ENCODE peak calls at places on chromosomes 7 and 10, in five cellular contexts. One of them, this sample, is unnamed.

GRCh38 chr10:88045116-88045515 is 181.7 kb downstream of the PTEN start:
- DNase-seq in cardiac muscle cell: no peak
- DNase-seq in left ventricle myocardium inferior: no peak
- DNase-seq in sigmoid colon: no peak
- DNase-seq in MCF 10A: no peak
- DNase-seq in this sample: no peak

GRCh38 chr10:15787426-15787825 is 67.7 kb upstream of the ITGA8 start:
- DNase-seq in sigmoid colon: no peak
- DNase-seq in left ventricle myocardium inferior: no peak
- DNase-seq in cardiac muscle cell: no peak
- DNase-seq in MCF 10A: no peak
- DNase-seq in this sample: no peak

GRCh38 chr10:58577394-58577793 is 64.7 kb downstream of the BICC1 start:
- DNase-seq in cardiac muscle cell: peak; percentile 89
- DNase-seq in MCF 10A: peak; percentile 41
- DNase-seq in left ventricle myocardium inferior: no peak
- DNase-seq in sigmoid colon: no peak
- DNase-seq in this sample: no peak

GRCh38 chr10:124949543-124949942 is 7.6 kb downstream of the ZRANB1 start:
- DNase-seq in sigmoid colon: no peak
- DNase-seq in MCF 10A: peak; percentile 45
- DNase-seq in cardiac muscle cell: peak; percentile 62
- DNase-seq in left ventricle myocardium inferior: no peak
- DNase-seq in this sample: no peak

GRCh38 chr10:35304649-35305048 is 31.7 kb upstream of the CCNY start:
- DNase-seq in cardiac muscle cell: no peak
- DNase-seq in sigmoid colon: no peak
- DNase-seq in MCF 10A: no peak
- DNase-seq in left ventricle myocardium inferior: no peak
- DNase-seq in this sample: no peak

GRCh38 chr10:15395912-15396311 is 24.8 kb upstream of the FAM171A1 start:
- DNase-seq in left ventricle myocardium inferior: no peak
- DNase-seq in MCF 10A: no peak
- DNase-seq in sigmoid colon: no peak
- DNase-seq in cardiac muscle cell: no peak
- DNase-seq in this sample: no peak

GRCh38 chr7:30472771-30473392 is 5.7 kb downstream of the NOD1 start:
- DNase-seq in sigmoid colon: peak; percentile 52
- DNase-seq in MCF 10A: peak; percentile 43
- DNase-seq in left ventricle myocardium inferior: no peak
- DNase-seq in cardiac muscle cell: peak; percentile 94
- DNase-seq in this sample: no peak

GRCh38 chr10:4678023-4678950 is 147.7 kb upstream of the AKR1E2 start:
- DNase-seq in sigmoid colon: no peak
- DNase-seq in left ventricle myocardium inferior: no peak
- DNase-seq in cardiac muscle cell: peak; percentile 88
- DNase-seq in MCF 10A: peak; percentile 81
- DNase-seq in this sample: no peak

GRCh38 chr7:71482284-71482683 is 350.3 kb downstream of the GALNT17 start:
- DNase-seq in sigmoid colon: no peak
- DNase-seq in left ventricle myocardium inferior: no peak
- DNase-seq in MCF 10A: no peak
- DNase-seq in cardiac muscle cell: no peak
- DNase-seq in this sample: no peak

GRCh38 chr7:100588438-100588837 is 2.3 kb downstream of the FBXO24 start:
- DNase-seq in left ventricle myocardium inferior: no peak
- DNase-seq in cardiac muscle cell: peak; percentile 34
- DNase-seq in MCF 10A: no peak
- DNase-seq in sigmoid colon: no peak
- DNase-seq in this sample: no peak

GRCh38 chr7:106327538-106328481 is 43.0 kb upstream of the NAMPT start:
- DNase-seq in cardiac muscle cell: no peak
- DNase-seq in MCF 10A: no peak
- DNase-seq in left ventricle myocardium inferior: no peak
- DNase-seq in sigmoid colon: no peak
- DNase-seq in this sample: no peak

GRCh38 chr10:83991986-83992753 is 147.1 kb upstream of the GHITM start:
- DNase-seq in MCF 10A: peak; percentile 67
- DNase-seq in cardiac muscle cell: peak; percentile 11
- DNase-seq in left ventricle myocardium inferior: no peak
- DNase-seq in sigmoid colon: no peak
- DNase-seq in this sample: peak; percentile 64

GRCh38 chr10:9209105-9209798 is 1154.8 kb downstream of the GATA3 start:
- DNase-seq in sigmoid colon: peak; percentile 69
- DNase-seq in MCF 10A: peak; percentile 71
- DNase-seq in left ventricle myocardium inferior: peak; percentile 43
- DNase-seq in cardiac muscle cell: peak; percentile 75
- DNase-seq in this sample: peak; percentile 80

GRCh38 chr7:105112440-105113418 is 98.7 kb downstream of the KMT2E start:
- DNase-seq in MCF 10A: no peak
- DNase-seq in left ventricle myocardium inferior: no peak
- DNase-seq in sigmoid colon: no peak
- DNase-seq in cardiac muscle cell: no peak
- DNase-seq in this sample: no peak

GRCh38 chr10:31166606-31167005 is 134.9 kb upstream of the ZNF438 start:
- DNase-seq in cardiac muscle cell: no peak
- DNase-seq in left ventricle myocardium inferior: no peak
- DNase-seq in sigmoid colon: no peak
- DNase-seq in MCF 10A: no peak
- DNase-seq in this sample: no peak

GRCh38 chr7:73526892-73527821 is 5.1 kb upstream of the BAZ1B start:
- DNase-seq in MCF 10A: no peak
- DNase-seq in sigmoid colon: no peak
- DNase-seq in cardiac muscle cell: no peak
- DNase-seq in left ventricle myocardium inferior: no peak
- DNase-seq in this sample: peak; percentile 5

GRCh38 chr7:114931656-114932011 is 9.7 kb downstream of the MDFIC start:
- DNase-seq in sigmoid colon: no peak
- DNase-seq in left ventricle myocardium inferior: no peak
- DNase-seq in MCF 10A: no peak
- DNase-seq in cardiac muscle cell: no peak
- DNase-seq in this sample: no peak

GRCh38 chr10:8066146-8066545 is 11.7 kb downstream of the GATA3 start:
- DNase-seq in sigmoid colon: no peak
- DNase-seq in cardiac muscle cell: no peak
- DNase-seq in left ventricle myocardium inferior: no peak
- DNase-seq in MCF 10A: no peak
- DNase-seq in this sample: no peak

GRCh38 chr10:17428616-17429097 is 25.7 kb downstream of the ST8SIA6 start:
- DNase-seq in left ventricle myocardium inferior: no peak
- DNase-seq in sigmoid colon: no peak
- DNase-seq in cardiac muscle cell: no peak
- DNase-seq in MCF 10A: no peak
- DNase-seq in this sample: no peak

GRCh38 chr7:39948375-39948774 is 1.7 kb upstream of the CDK13 start:
- DNase-seq in left ventricle myocardium inferior: no peak
- DNase-seq in MCF 10A: no peak
- DNase-seq in sigmoid colon: no peak
- DNase-seq in cardiac muscle cell: peak; percentile 41
- DNase-seq in this sample: no peak

GRCh38 chr7:28937103-28937502 is 21.0 kb downstream of the TRIL start:
- DNase-seq in MCF 10A: no peak
- DNase-seq in cardiac muscle cell: no peak
- DNase-seq in left ventricle myocardium inferior: no peak
- DNase-seq in sigmoid colon: no peak
- DNase-seq in this sample: no peak

GRCh38 chr7:99553039-99553438 is 1.1 kb upstream of the FAM200A start:
- DNase-seq in cardiac muscle cell: no peak
- DNase-seq in sigmoid colon: no peak
- DNase-seq in left ventricle myocardium inferior: no peak
- DNase-seq in MCF 10A: no peak
- DNase-seq in this sample: no peak

GRCh38 chr7:29449569-29450260 is 113.9 kb upstream of the PRR15 start:
- DNase-seq in sigmoid colon: no peak
- DNase-seq in left ventricle myocardium inferior: no peak
- DNase-seq in MCF 10A: no peak
- DNase-seq in cardiac muscle cell: no peak
- DNase-seq in this sample: no peak

GRCh38 chr10:14016011-14016536 is 314.6 kb downstream of the FRMD4A start:
- DNase-seq in cardiac muscle cell: peak; percentile 74
- DNase-seq in left ventricle myocardium inferior: peak; percentile 64
- DNase-seq in MCF 10A: peak; percentile 12
- DNase-seq in sigmoid colon: peak; percentile 77
- DNase-seq in this sample: no peak

GRCh38 chr10:114375082-114375481 is 29.2 kb downstream of the AFAP1L2 start:
- DNase-seq in left ventricle myocardium inferior: no peak
- DNase-seq in cardiac muscle cell: peak; percentile 86
- DNase-seq in MCF 10A: peak; percentile 87
- DNase-seq in sigmoid colon: no peak
- DNase-seq in this sample: no peak

GRCh38 chr10:72259491-72260214 is 14.1 kb upstream of the DDIT4 start:
- DNase-seq in left ventricle myocardium inferior: no peak
- DNase-seq in cardiac muscle cell: peak; percentile 78
- DNase-seq in MCF 10A: peak; percentile 49
- DNase-seq in sigmoid colon: peak; percentile 75
- DNase-seq in this sample: no peak

GRCh38 chr7:32062150-32062549 is 8.1 kb downstream of the PDE1C start:
- DNase-seq in MCF 10A: peak; percentile 63
- DNase-seq in cardiac muscle cell: peak; percentile 29
- DNase-seq in sigmoid colon: peak; percentile 66
- DNase-seq in left ventricle myocardium inferior: no peak
- DNase-seq in this sample: peak; percentile 83

GRCh38 chr10:102229810-102230263 is 3.7 kb downstream of the ELOVL3 start:
- DNase-seq in MCF 10A: peak; percentile 85
- DNase-seq in cardiac muscle cell: peak; percentile 80
- DNase-seq in left ventricle myocardium inferior: peak; percentile 84
- DNase-seq in sigmoid colon: peak; percentile 88
- DNase-seq in this sample: peak; percentile 85

GRCh38 chr10:102231357-102232318 is 5.5 kb downstream of the ELOVL3 start:
- DNase-seq in cardiac muscle cell: peak; percentile 33
- DNase-seq in sigmoid colon: no peak
- DNase-seq in left ventricle myocardium inferior: peak; percentile 56
- DNase-seq in MCF 10A: peak; percentile 23
- DNase-seq in this sample: peak; percentile 78

GRCh38 chr10:102230264-102230860 is 4.3 kb downstream of the ELOVL3 start:
- DNase-seq in MCF 10A: peak; percentile 83
- DNase-seq in left ventricle myocardium inferior: peak; percentile 31
- DNase-seq in sigmoid colon: no peak
- DNase-seq in cardiac muscle cell: peak; percentile 77
- DNase-seq in this sample: peak; percentile 23

GRCh38 chr10:102233997-102234396 is 7.3 kb downstream of the PITX3 start:
- DNase-seq in MCF 10A: no peak
- DNase-seq in sigmoid colon: no peak
- DNase-seq in cardiac muscle cell: no peak
- DNase-seq in left ventricle myocardium inferior: no peak
- DNase-seq in this sample: no peak

GRCh38 chr10:102230861-102231356 is 4.8 kb downstream of the ELOVL3 start:
- DNase-seq in left ventricle myocardium inferior: peak; percentile 22
- DNase-seq in MCF 10A: no peak
- DNase-seq in cardiac muscle cell: peak; percentile 37
- DNase-seq in sigmoid colon: no peak
- DNase-seq in this sample: peak; percentile 44
- TF ChIP-seq CTCF in left ventricle myocardium inferior: peak; percentile 41
- TF ChIP-seq CTCF in MCF 10A: no peak
- TF ChIP-seq CTCF in cardiac muscle cell: peak; percentile 41
- TF ChIP-seq CTCF in sigmoid colon: no peak
- TF ChIP-seq CTCF in this sample: no peak

DNA sequence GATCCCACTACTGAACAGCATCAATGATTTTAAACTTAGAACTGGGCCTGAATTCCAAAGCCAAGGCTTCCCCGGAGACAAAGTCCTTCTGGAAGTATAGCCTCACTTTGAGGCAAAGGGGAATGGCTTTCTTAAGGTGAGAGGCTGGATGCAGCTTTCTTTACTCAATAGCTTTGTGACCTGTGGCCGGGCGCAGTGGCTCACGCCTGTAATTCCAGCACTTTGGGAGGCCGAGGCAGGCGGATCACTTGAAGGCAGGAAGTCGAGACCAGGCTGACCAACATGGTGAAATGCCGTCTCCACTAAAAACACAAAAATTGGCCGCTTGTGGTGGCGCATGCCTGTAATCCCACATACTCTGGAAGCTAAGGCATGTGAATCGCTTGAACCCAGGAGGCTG is 3.2 kb upstream of the FGFR2 start:
- DNase-seq in sigmoid colon: no peak
- DNase-seq in left ventricle myocardium inferior: no peak
- DNase-seq in cardiac muscle cell: no peak
- DNase-seq in MCF 10A: no peak
- DNase-seq in this sample: no peak
- TF ChIP-seq CTCF in sigmoid colon: no peak
- TF ChIP-seq CTCF in left ventricle myocardium inferior: no peak
- TF ChIP-seq CTCF in cardiac muscle cell: no peak
- TF ChIP-seq CTCF in MCF 10A: no peak
- TF ChIP-seq CTCF in this sample: no peak

GRCh38 chr7:156655232-156655628 is 14.7 kb downstream of the RNF32 start:
- DNase-seq in cardiac muscle cell: no peak
- DNase-seq in left ventricle myocardium inferior: no peak
- DNase-seq in MCF 10A: no peak
- DNase-seq in sigmoid colon: no peak
- DNase-seq in this sample: no peak

GRCh38 chr7:156654511-156655231 is 14.1 kb downstream of the RNF32 start:
- DNase-seq in sigmoid colon: no peak
- DNase-seq in cardiac muscle cell: no peak
- DNase-seq in MCF 10A: no peak
- DNase-seq in left ventricle myocardium inferior: no peak
- DNase-seq in this sample: no peak

GRCh38 chr7:156651472-156651871 is 10.9 kb downstream of the RNF32 start:
- DNase-seq in sigmoid colon: no peak
- DNase-seq in MCF 10A: no peak
- DNase-seq in left ventricle myocardium inferior: no peak
- DNase-seq in cardiac muscle cell: no peak
- DNase-seq in this sample: no peak

GRCh38 chr7:156652886-156653568 is 12.5 kb downstream of the RNF32 start:
- DNase-seq in sigmoid colon: no peak
- DNase-seq in cardiac muscle cell: no peak
- DNase-seq in left ventricle myocardium inferior: no peak
- DNase-seq in MCF 10A: no peak
- DNase-seq in this sample: no peak

GRCh38 chr7:156650042-156650441 is 9.5 kb downstream of the RNF32 start:
- DNase-seq in cardiac muscle cell: no peak
- DNase-seq in left ventricle myocardium inferior: no peak
- DNase-seq in MCF 10A: no peak
- DNase-seq in sigmoid colon: no peak
- DNase-seq in this sample: peak; percentile 45
- TF ChIP-seq CTCF in cardiac muscle cell: no peak
- TF ChIP-seq CTCF in left ventricle myocardium inferior: no peak
- TF ChIP-seq CTCF in MCF 10A: no peak
- TF ChIP-seq CTCF in sigmoid colon: peak; percentile 4
- TF ChIP-seq CTCF in this sample: no peak

GRCh38 chr10:93071674-93072224 is 1.9 kb upstream of the CYP26A1 start:
- DNase-seq in MCF 10A: no peak
- DNase-seq in sigmoid colon: no peak
- DNase-seq in cardiac muscle cell: no peak
- DNase-seq in left ventricle myocardium inferior: no peak
- DNase-seq in this sample: peak; percentile 47
- TF ChIP-seq CTCF in MCF 10A: no peak
- TF ChIP-seq CTCF in sigmoid colon: no peak
- TF ChIP-seq CTCF in cardiac muscle cell: no peak
- TF ChIP-seq CTCF in left ventricle myocardium inferior: no peak
- TF ChIP-seq CTCF in this sample: no peak

DNA sequence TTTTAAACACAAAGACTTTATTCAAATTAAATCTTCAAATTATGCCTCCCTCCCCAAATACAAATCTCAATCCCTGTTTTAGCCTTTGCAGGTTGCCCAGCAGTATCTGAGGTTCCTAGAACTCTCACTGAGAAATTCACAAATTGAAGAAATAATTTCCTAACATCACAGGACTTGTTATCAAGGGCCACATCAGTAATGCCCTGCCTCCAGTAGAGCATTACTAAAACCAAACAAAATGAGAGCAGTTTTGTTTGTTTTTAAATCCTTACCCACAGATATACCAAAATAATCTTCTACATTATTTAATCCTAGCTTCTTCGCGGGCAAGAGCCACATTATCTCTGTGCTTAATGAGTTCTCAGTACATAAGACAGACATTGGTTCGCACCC is 152.2 kb downstream of the SGMS1 start:
- DNase-seq in sigmoid colon: no peak
- DNase-seq in MCF 10A: no peak
- DNase-seq in cardiac muscle cell: no peak
- DNase-seq in left ventricle myocardium inferior: no peak
- DNase-seq in this sample: no peak
- TF ChIP-seq CTCF in sigmoid colon: no peak
- TF ChIP-seq CTCF in MCF 10A: no peak
- TF ChIP-seq CTCF in cardiac muscle cell: no peak
- TF ChIP-seq CTCF in left ventricle myocardium inferior: no peak
- TF ChIP-seq CTCF in this sample: no peak